ENCODE peak calls at places on chromosome 18, in five cellular contexts. G is ELF-1; Z is psoas muscle; B is CD8-positive, alpha-beta T cell; W is activated CD4-positive, CD25-positive, alpha-beta regulatory T cell treated with anti-CD3 and anti-CD28 coated beads, Interleukin-2, amount 50 U/mL, for 72 hours. Y is an unnamed sample.

GRCh38 chr18:35089918-35090550 is 48.8 kb downstream of the MAPRE2 start:
- DNase-seq in G (peak), B (no peak), Z (no peak), W (no peak), Y (no peak)

GRCh38 chr18:46894124-46894523 is 23.2 kb downstream of the PIAS2 start:
- DNase-seq in W (no peak), Z (no peak), B (no peak), G (no peak), Y (no peak)

GRCh38 chr18:11407900-11408299 is 201.5 kb upstream of the SLC35G4 start:
- DNase-seq in Z (no peak), G (no peak), B (no peak), W (no peak), Y (no peak)

GRCh38 chr18:58403799-58404455 is 225.0 kb downstream of the ALPK2 start:
- DNase-seq in G (no peak), B (no peak), Z (no peak), W (no peak), Y (no peak)

GRCh38 chr18:79950440-79951341 is 762 bp downstream of the SLC66A2 start:
- DNase-seq in Z (peak), G (no peak), B (no peak), W (peak), Y (peak)

GRCh38 chr18:71583291-71583690 is 960.9 kb downstream of the CBLN2 start:
- DNase-seq in G (no peak), B (no peak), Z (no peak), W (no peak), Y (no peak)

GRCh38 chr18:73119574-73119973 is 251.8 kb upstream of the NETO1 start:
- DNase-seq in G (no peak), B (no peak), W (no peak), Z (no peak), Y (no peak)

GRCh38 chr18:21703241-21703820 is 1.2 kb downstream of the ABHD3 start:
- DNase-seq in B (peak), Z (no peak), G (no peak), W (peak), Y (no peak)

GRCh38 chr18:56333146-56333545 is 305.2 kb downstream of the TXNL1 start:
- DNase-seq in G (no peak), B (no peak), Z (no peak), W (no peak), Y (no peak)

GRCh38 chr18:48885266-48885950 is 65.4 kb downstream of the SMAD7 start:
- DNase-seq in G (no peak), B (no peak), W (peak), Z (no peak), Y (no peak)

GRCh38 chr18:13464432-13465125 is 246.0 kb downstream of the LDLRAD4 start:
- DNase-seq in W (peak), B (peak), Z (peak), G (no peak), Y (no peak)

GRCh38 chr18:12053312-12053711 is 40.3 kb upstream of the ANKRD62 start:
- DNase-seq in B (no peak), Z (no peak), W (no peak), G (no peak), Y (no peak)

GRCh38 chr18:8801263-8801901 is 96.0 kb downstream of the MTCL1 start:
- DNase-seq in G (no peak), Z (no peak), W (no peak), B (no peak), Y (no peak)

GRCh38 chr18:28855524-28855923 is 678.6 kb upstream of the CDH2 start:
- DNase-seq in G (no peak), B (no peak), Z (no peak), W (no peak), Y (no peak)

GRCh38 chr18:56662502-56662901 is 11.3 kb downstream of the WDR7 start:
- DNase-seq in G (no peak), W (no peak), Z (no peak), B (no peak), Y (no peak)

GRCh38 chr18:858016-858415 is 46.0 kb upstream of the YES1 start:
- DNase-seq in G (no peak), W (no peak), Z (no peak), B (no peak), Y (no peak)

GRCh38 chr18:36455931-36456330 is 158.4 kb downstream of the FHOD3 start:
- DNase-seq in Z (no peak), W (no peak), B (no peak), G (no peak), Y (no peak)

GRCh38 chr18:46843372-46843771 is 73.9 kb downstream of the PIAS2 start:
- DNase-seq in Z (no peak), B (no peak), G (no peak), W (no peak), Y (no peak)

GRCh38 chr18:29160123-29160522 is 983.2 kb upstream of the CDH2 start:
- DNase-seq in G (no peak), B (no peak), W (no peak), Z (no peak), Y (no peak)

GRCh38 chr18:54957295-54957694 is 2.0 kb downstream of the CCDC68 start:
- DNase-seq in Z (no peak), B (no peak), W (no peak), G (no peak), Y (no peak)

GRCh38 chr18:5667356-5667755 is 123.6 kb upstream of the EPB41L3 start:
- DNase-seq in W (no peak), B (no peak), G (no peak), Z (no peak), Y (no peak)

GRCh38 chr18:8901019-8901418 is 195.7 kb downstream of the MTCL1 start:
- DNase-seq in W (no peak), G (no peak), B (no peak), Z (no peak), Y (no peak)

GRCh38 chr18:25229080-25229479 is 122.9 kb downstream of the ZNF521 start:
- DNase-seq in Z (no peak), G (no peak), B (no peak), W (no peak), Y (no peak)

GRCh38 chr18:12334280-12335262 is 26.5 kb downstream of the TUBB6 start:
- DNase-seq in Z (no peak), B (no peak), W (no peak), G (peak), Y (peak)

GRCh38 chr18:24518596-24518995 is 58.2 kb downstream of the HRH4 start:
- DNase-seq in G (no peak), B (no peak), W (no peak), Z (no peak), Y (no peak)

GRCh38 chr18:1564793-1565192 is 660.1 kb downstream of the ADCYAP1 start:
- DNase-seq in W (no peak), B (no peak), Z (no peak), G (no peak), Y (no peak)

GRCh38 chr18:61360440-61361383 is 27.5 kb downstream of the CDH20 start:
- DNase-seq in G (no peak), W (no peak), B (no peak), Z (no peak), Y (no peak)

GRCh38 chr18:54532962-54533361 is 58.1 kb upstream of the DYNAP start:
- DNase-seq in Z (no peak), W (no peak), G (no peak), B (no peak), Y (no peak)